ENCODE peak calls at places on chromosomes 3 and 15, in six cellular contexts. One of them, this sample, is unnamed.

GRCh38 chr3:111359261-111360030 is 182.6 kb upstream of the CD96 start:
- DNase-seq in colonic mucosa: no peak
- DNase-seq in esophagus muscularis mucosa: no peak
- DNase-seq in upper lobe of left lung: no peak
- DNase-seq in Caco-2: no peak
- DNase-seq in prostate gland: no peak
- DNase-seq in this sample: peak

GRCh38 chr3:88219138-88219792 is 69.5 kb downstream of the C3orf38 start:
- DNase-seq in Caco-2: peak
- DNase-seq in colonic mucosa: peak
- DNase-seq in prostate gland: no peak
- DNase-seq in upper lobe of left lung: peak
- DNase-seq in esophagus muscularis mucosa: no peak
- DNase-seq in this sample: peak

GRCh38 chr3:78274475-78275065 is 1234.7 kb downstream of the ROBO2 start:
- DNase-seq in Caco-2: no peak
- DNase-seq in colonic mucosa: no peak
- DNase-seq in prostate gland: no peak
- DNase-seq in upper lobe of left lung: no peak
- DNase-seq in esophagus muscularis mucosa: no peak
- DNase-seq in this sample: no peak

GRCh38 chr15:96612917-96613316 is 282.4 kb downstream of the NR2F2 start:
- DNase-seq in esophagus muscularis mucosa: no peak
- DNase-seq in Caco-2: no peak
- DNase-seq in upper lobe of left lung: no peak
- DNase-seq in prostate gland: no peak
- DNase-seq in colonic mucosa: no peak
- DNase-seq in this sample: no peak

GRCh38 chr15:51935466-51936118 is 36.0 kb downstream of the LEO1 start:
- DNase-seq in prostate gland: no peak
- DNase-seq in Caco-2: no peak
- DNase-seq in esophagus muscularis mucosa: no peak
- DNase-seq in upper lobe of left lung: no peak
- DNase-seq in colonic mucosa: no peak
- DNase-seq in this sample: no peak

GRCh38 chr15:71780349-71780976 is 29.9 kb upstream of the NR2E3 start:
- DNase-seq in Caco-2: peak
- DNase-seq in prostate gland: no peak
- DNase-seq in colonic mucosa: no peak
- DNase-seq in esophagus muscularis mucosa: no peak
- DNase-seq in upper lobe of left lung: peak
- DNase-seq in this sample: peak

GRCh38 chr15:44536298-44536961 is 517 bp upstream of the EIF3J start:
- DNase-seq in Caco-2: peak
- DNase-seq in colonic mucosa: peak
- DNase-seq in esophagus muscularis mucosa: peak
- DNase-seq in upper lobe of left lung: peak
- DNase-seq in prostate gland: peak
- DNase-seq in this sample: no peak

GRCh38 chr3:38168151-38168987 is 3.0 kb downstream of the OXSR1 start:
- DNase-seq in Caco-2: no peak
- DNase-seq in upper lobe of left lung: no peak
- DNase-seq in esophagus muscularis mucosa: no peak
- DNase-seq in prostate gland: no peak
- DNase-seq in colonic mucosa: no peak
- DNase-seq in this sample: peak

GRCh38 chr15:52730163-52730562 is 51.0 kb upstream of the ATOSA start:
- DNase-seq in esophagus muscularis mucosa: no peak
- DNase-seq in prostate gland: no peak
- DNase-seq in upper lobe of left lung: no peak
- DNase-seq in colonic mucosa: no peak
- DNase-seq in Caco-2: no peak
- DNase-seq in this sample: no peak

GRCh38 chr3:144296808-144297207 is 325.2 kb downstream of the DIPK2A start:
- DNase-seq in esophagus muscularis mucosa: no peak
- DNase-seq in Caco-2: no peak
- DNase-seq in prostate gland: no peak
- DNase-seq in colonic mucosa: no peak
- DNase-seq in upper lobe of left lung: no peak
- DNase-seq in this sample: no peak

GRCh38 chr3:193970773-193971206 is 165.2 kb upstream of the HES1 start:
- DNase-seq in esophagus muscularis mucosa: no peak
- DNase-seq in Caco-2: no peak
- DNase-seq in upper lobe of left lung: no peak
- DNase-seq in prostate gland: no peak
- DNase-seq in colonic mucosa: no peak
- DNase-seq in this sample: no peak

GRCh38 chr15:63461230-63461629 is 43.2 kb upstream of the USP3 start:
- DNase-seq in prostate gland: no peak
- DNase-seq in esophagus muscularis mucosa: no peak
- DNase-seq in upper lobe of left lung: peak
- DNase-seq in colonic mucosa: no peak
- DNase-seq in Caco-2: peak
- DNase-seq in this sample: no peak

GRCh38 chr3:47001731-47002489 is 22.4 kb downstream of the NBEAL2 start:
- DNase-seq in Caco-2: no peak
- DNase-seq in prostate gland: no peak
- DNase-seq in colonic mucosa: no peak
- DNase-seq in esophagus muscularis mucosa: no peak
- DNase-seq in upper lobe of left lung: no peak
- DNase-seq in this sample: no peak

GRCh38 chr3:48459773-48460516 is 13.4 kb downstream of the ATRIP start:
- DNase-seq in esophagus muscularis mucosa: no peak
- DNase-seq in upper lobe of left lung: no peak
- DNase-seq in colonic mucosa: no peak
- DNase-seq in prostate gland: no peak
- DNase-seq in Caco-2: no peak
- DNase-seq in this sample: no peak

GRCh38 chr3:45666729-45667440 is 22.3 kb upstream of the SACM1L start:
- DNase-seq in Caco-2: no peak
- DNase-seq in prostate gland: no peak
- DNase-seq in colonic mucosa: no peak
- DNase-seq in upper lobe of left lung: peak
- DNase-seq in esophagus muscularis mucosa: no peak
- DNase-seq in this sample: no peak
- H3K4me3 ChIP-seq in Caco-2: no peak
- H3K4me3 ChIP-seq in prostate gland: no peak
- H3K4me3 ChIP-seq in colonic mucosa: no peak
- H3K4me3 ChIP-seq in upper lobe of left lung: no peak
- H3K4me3 ChIP-seq in esophagus muscularis mucosa: no peak
- H3K4me3 ChIP-seq in this sample: no peak

DNA sequence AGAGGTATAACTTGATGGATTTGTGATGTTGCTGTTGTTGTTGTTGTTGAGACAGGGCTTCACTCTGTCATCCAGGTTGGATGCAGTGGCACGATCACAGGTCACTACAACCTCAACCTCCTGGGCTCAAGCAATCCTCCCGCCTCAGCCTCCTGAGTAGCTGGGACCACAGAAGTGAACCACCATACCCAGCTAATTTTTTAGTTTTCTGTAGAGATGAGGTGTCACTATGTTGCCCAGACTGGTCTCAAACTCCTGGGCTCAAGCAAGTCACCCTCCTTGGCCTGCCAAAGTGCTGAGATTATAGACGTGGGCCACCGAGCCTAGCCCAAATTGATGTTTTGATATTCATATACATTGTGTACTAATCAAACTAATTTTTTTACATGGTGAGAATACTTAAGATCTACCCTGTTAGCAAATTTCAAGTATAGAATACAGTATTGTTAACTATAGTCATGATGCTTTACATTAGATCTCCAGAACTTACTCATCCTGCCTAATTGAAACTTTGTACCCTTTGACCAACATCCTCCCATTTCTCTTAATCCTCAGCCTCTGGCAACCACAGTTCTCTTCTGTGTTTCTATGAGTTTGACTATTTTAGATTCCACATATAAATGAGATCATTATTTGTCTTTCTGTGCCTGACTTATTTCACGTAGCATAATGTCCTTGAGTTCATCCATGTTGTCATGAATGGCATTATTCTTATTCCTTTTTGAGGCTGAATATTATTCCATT is 23.2 kb downstream of the LMCD1 start:
- DNase-seq in colonic mucosa: no peak
- DNase-seq in Caco-2: no peak
- DNase-seq in upper lobe of left lung: no peak
- DNase-seq in esophagus muscularis mucosa: no peak
- DNase-seq in prostate gland: no peak
- DNase-seq in this sample: no peak
- H3K4me3 ChIP-seq in colonic mucosa: no peak
- H3K4me3 ChIP-seq in Caco-2: no peak
- H3K4me3 ChIP-seq in upper lobe of left lung: no peak
- H3K4me3 ChIP-seq in esophagus muscularis mucosa: no peak
- H3K4me3 ChIP-seq in prostate gland: no peak
- H3K4me3 ChIP-seq in this sample: no peak

GRCh38 chr3:184543848-184544512 is 17.6 kb upstream of the EPHB3 start:
- DNase-seq in Caco-2: peak
- DNase-seq in esophagus muscularis mucosa: peak
- DNase-seq in colonic mucosa: peak
- DNase-seq in upper lobe of left lung: no peak
- DNase-seq in prostate gland: peak
- DNase-seq in this sample: peak
- H3K4me3 ChIP-seq in Caco-2: no peak
- H3K4me3 ChIP-seq in esophagus muscularis mucosa: no peak
- H3K4me3 ChIP-seq in colonic mucosa: no peak
- H3K4me3 ChIP-seq in upper lobe of left lung: no peak
- H3K4me3 ChIP-seq in prostate gland: no peak
- H3K4me3 ChIP-seq in this sample: no peak

GRCh38 chr15:88403461-88403860 is 63.7 kb downstream of the MRPL46 start:
- DNase-seq in esophagus muscularis mucosa: peak
- DNase-seq in upper lobe of left lung: no peak
- DNase-seq in Caco-2: no peak
- DNase-seq in colonic mucosa: no peak
- DNase-seq in prostate gland: no peak
- DNase-seq in this sample: no peak
- H3K4me3 ChIP-seq in esophagus muscularis mucosa: no peak
- H3K4me3 ChIP-seq in upper lobe of left lung: no peak
- H3K4me3 ChIP-seq in Caco-2: no peak
- H3K4me3 ChIP-seq in colonic mucosa: no peak
- H3K4me3 ChIP-seq in prostate gland: no peak
- H3K4me3 ChIP-seq in this sample: no peak

GRCh38 chr15:89998923-89999675 is 2.0 kb upstream of the ZNF710 start:
- DNase-seq in esophagus muscularis mucosa: no peak
- DNase-seq in colonic mucosa: no peak
- DNase-seq in upper lobe of left lung: no peak
- DNase-seq in prostate gland: no peak
- DNase-seq in Caco-2: no peak
- DNase-seq in this sample: peak
- H3K4me3 ChIP-seq in esophagus muscularis mucosa: no peak
- H3K4me3 ChIP-seq in colonic mucosa: no peak
- H3K4me3 ChIP-seq in upper lobe of left lung: peak
- H3K4me3 ChIP-seq in prostate gland: no peak
- H3K4me3 ChIP-seq in Caco-2: no peak
- H3K4me3 ChIP-seq in this sample: no peak

This sample was measured in HAP-1.